ENCODE peak calls at places on chromosomes 6 and 20, in seven cellular contexts. F is uterus, V is right lobe of liver, S is upper lobe of left lung, J is esophagus squamous epithelium, N is stomach, L is tibial nerve. H is an unnamed sample.

GRCh38 chr6:32442243-32442667 is 2.6 kb downstream of the HLA-DRA start:
- DNase-seq in J (no peak), N (no peak), L (no peak), V (no peak), F (no peak), S (no peak), H (no peak)

GRCh38 chr20:46689082-46689753 is at the start of gene TP53RK:
- DNase-seq in N (peak; percentile 99), S (peak; percentile 94), V (peak; percentile 97), L (peak; percentile 99), F (peak; percentile 100), J (peak; percentile 83), H (peak; percentile 99)

GRCh38 chr6:95693108-95693507 is 115.8 kb downstream of the MANEA start:
- DNase-seq in S (no peak), L (no peak), V (no peak), N (no peak), J (no peak), F (no peak), H (no peak)

GRCh38 chr6:152979116-152979515 is 3.7 kb downstream of the FBXO5 start:
- DNase-seq in J (no peak), S (no peak), V (no peak), L (no peak), F (no peak), N (no peak), H (no peak)

GRCh38 chr6:131945971-131946370 is 5.2 kb downstream of the CCN2 start:
- DNase-seq in N (no peak), J (no peak), L (no peak), S (no peak), F (no peak), V (no peak), H (no peak)

GRCh38 chr20:10805764-10806163 is 132.0 kb upstream of the JAG1 start:
- DNase-seq in S (no peak), L (no peak), N (no peak), F (peak; percentile 37), J (no peak), V (no peak), H (no peak)

GRCh38 chr6:54058236-54058635 is 53.0 kb upstream of the MLIP start:
- DNase-seq in L (no peak), N (no peak), J (no peak), F (no peak), S (no peak), V (no peak), H (no peak)

GRCh38 chr6:20939161-20939775 is 405.0 kb downstream of the CDKAL1 start:
- DNase-seq in L (no peak), V (no peak), N (no peak), S (no peak), F (no peak), J (no peak), H (no peak)

GRCh38 chr20:44460795-44461141 is 14.9 kb upstream of the TTPAL start:
- DNase-seq in J (no peak), F (no peak), L (peak; percentile 62), V (no peak), S (no peak), N (no peak), H (no peak)

GRCh38 chr6:29676981-29677601 is 3.9 kb downstream of the ZFP57 start:
- DNase-seq in L (no peak), N (no peak), J (no peak), S (no peak), F (no peak), V (no peak), H (no peak)

GRCh38 chr6:43698584-43699349 is 11.2 kb upstream of the MRPS18A start:
- DNase-seq in J (no peak), N (peak; percentile 85), V (no peak), F (peak; percentile 61), L (peak; percentile 54), S (no peak), H (peak; percentile 88)

DNA sequence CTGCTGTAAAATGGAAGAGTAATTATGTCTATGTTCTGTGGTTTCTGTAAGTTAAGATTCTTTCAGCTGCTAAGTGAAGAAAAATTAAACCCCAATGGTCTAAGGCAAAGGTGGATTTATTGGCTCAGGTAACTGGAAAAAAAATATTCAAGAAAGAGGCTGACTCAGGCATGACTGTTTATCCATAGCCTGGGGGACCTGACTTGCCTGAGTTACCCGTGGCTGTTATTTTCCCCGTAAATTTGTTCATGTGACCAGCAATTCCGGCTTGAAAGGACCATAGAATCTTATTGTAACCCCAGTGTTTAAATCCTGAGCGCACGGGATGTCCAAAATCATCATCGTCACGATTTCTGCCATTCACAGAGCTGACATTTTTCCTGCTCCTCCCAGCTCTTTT is 32.3 kb upstream of the SULF2 start:
- DNase-seq in V (no peak), J (no peak), L (no peak), S (no peak), F (no peak), N (no peak), H (no peak)
- H3K27ac ChIP-seq in V (no peak overlapping the region), J (no peak overlapping the region), L (no peak overlapping the region), S (no peak overlapping the region), F (no peak overlapping the region), N (no peak overlapping the region), H (no peak overlapping the region)

GRCh38 chr6:1839315-1839714 is 229.6 kb downstream of the FOXC1 start:
- DNase-seq in J (no peak), V (no peak), F (no peak), N (no peak), L (no peak), S (no peak), H (no peak)

GRCh38 chr6:1836690-1837089 is 227.0 kb downstream of the FOXC1 start:
- DNase-seq in S (no peak), F (no peak), V (no peak), J (no peak), N (no peak), L (no peak), H (no peak)

GRCh38 chr6:1838604-1839003 is 228.9 kb downstream of the FOXC1 start:
- DNase-seq in F (no peak), V (no peak), N (no peak), J (no peak), S (no peak), L (no peak), H (no peak)

GRCh38 chr6:1840491-1841121 is 230.9 kb downstream of the FOXC1 start:
- DNase-seq in S (no peak), L (peak; percentile 32), V (no peak), J (no peak), F (no peak), N (no peak), H (no peak)

GRCh38 chr6:1837868-1838267 is 228.2 kb downstream of the FOXC1 start:
- DNase-seq in J (no peak), N (no peak), L (no peak), S (no peak), V (no peak), F (no peak), H (no peak)
- TF ChIP-seq POLR2A in J (no peak), N (no peak), L (no peak), S (no peak), V (no peak), F (no peak), H (no peak)

GRCh38 chr20:59920944-59921343 is 12.5 kb downstream of the SYCP2 start:
- DNase-seq in S (no peak), N (no peak), F (no peak), J (no peak), L (no peak), V (no peak), H (no peak)
- H3K27ac ChIP-seq in S (no peak overlapping the region), N (no peak overlapping the region), F (no peak overlapping the region), J (no peak overlapping the region), L (no peak overlapping the region), V (no peak overlapping the region), H (no peak overlapping the region)

GRCh38 chr20:19975901-19976300 is 41.3 kb upstream of the NAA20 start:
- DNase-seq in F (no peak), S (no peak), V (no peak), N (peak; percentile 46), L (no peak), J (no peak), H (peak; percentile 38)

GRCh38 chr20:19976595-19977372 is 40.4 kb upstream of the NAA20 start:
- DNase-seq in F (peak; percentile 72), V (no peak), L (peak; percentile 46), S (peak; percentile 85), N (peak; percentile 62), J (no peak), H (peak; percentile 85)

GRCh38 chr20:19973920-19974620 is 43.1 kb upstream of the NAA20 start:
- DNase-seq in L (peak; percentile 82), F (peak; percentile 79), S (no peak), V (no peak), J (no peak), N (peak; percentile 42), H (peak; percentile 74)

GRCh38 chr20:19975436-19975799 is 41.7 kb upstream of the NAA20 start:
- DNase-seq in V (no peak), J (no peak), F (no peak), S (no peak), L (no peak), N (no peak), H (peak; percentile 69)

DNA sequence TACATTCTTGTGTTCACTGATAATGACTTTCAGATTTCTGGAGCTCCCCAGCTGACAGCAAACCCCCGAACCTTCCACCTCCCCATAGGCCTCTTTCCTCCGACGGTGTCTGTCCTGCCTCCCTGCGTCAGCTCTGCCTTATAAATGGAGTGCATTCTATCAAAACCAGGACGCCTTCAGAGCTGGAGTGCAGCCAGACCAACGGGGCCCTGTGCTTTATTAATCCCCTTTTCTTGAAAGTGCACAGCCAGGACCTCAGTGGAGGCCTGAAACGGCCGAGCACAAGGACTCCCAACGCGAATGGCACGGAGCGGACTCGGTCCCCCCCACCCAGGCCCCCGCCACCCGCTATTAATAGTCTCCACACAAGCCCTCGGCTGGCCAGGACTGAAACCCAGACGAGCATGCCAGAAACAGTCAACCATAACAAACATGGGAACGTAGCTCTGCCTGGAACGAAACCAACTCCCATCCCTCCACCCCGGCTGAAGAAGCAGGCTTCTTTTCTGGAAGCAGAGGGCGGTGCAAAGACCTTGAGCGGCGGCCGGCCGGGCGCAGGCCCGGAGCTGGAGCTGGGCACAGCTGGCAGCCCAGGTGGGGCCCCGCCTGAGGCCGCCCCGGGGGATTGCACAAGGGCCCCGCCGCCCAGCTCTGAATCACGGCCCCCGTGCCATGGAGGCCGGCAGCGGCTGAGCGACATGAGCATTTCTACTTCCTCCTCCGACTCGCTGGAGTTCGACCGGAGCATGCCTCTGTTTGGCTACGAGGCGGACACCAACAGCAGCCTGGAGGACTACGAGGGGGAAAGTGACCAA is 42.3 kb upstream of the NAA20 start:
- DNase-seq in J (no peak), N (peak; percentile 88), S (peak; percentile 95), L (peak; percentile 73), F (peak; percentile 91), V (peak; percentile 61), H (peak; percentile 95)
- TF ChIP-seq POLR2A in J (peak; percentile 67), N (no peak), S (peak; percentile 38), L (no peak), F (peak; percentile 45), V (no peak), H (peak; percentile 18)